ENCODE peak calls at places on chromosomes 4 and X, in ten cellular contexts. M, E, N, F, H, R, V, L, J and B are unnamed samples.

GRCh38 chr4:53461244-53461643 is 83.8 kb downstream of the FIP1L1 start:
- DNase-seq in M (peak), E (no peak), N (no peak), F (no peak), H (no peak), R (no peak), V (no peak), L (no peak), J (no peak), B (no peak)

GRCh38 chr4:75169020-75169814 is 236.3 kb downstream of the PARM1 start:
- DNase-seq in M (no peak), E (no peak), N (no peak), F (no peak), H (no peak), R (no peak), V (no peak), L (no peak), J (no peak), B (no peak)

GRCh38 chr4:76090241-76090691 is 15.8 kb downstream of the ART3 start:
- DNase-seq in M (peak), E (peak), N (peak), F (no peak), H (peak), R (no peak), V (no peak), L (peak), J (peak), B (peak)

GRCh38 chr4:147645099-147645498 is 27.9 kb downstream of the TMEM184C start:
- DNase-seq in M (no peak), E (no peak), N (no peak), F (no peak), H (no peak), R (no peak), V (no peak), L (no peak), J (no peak), B (no peak)

GRCh38 chrX:46551494-46552128 is 6.4 kb upstream of the ZNF674 start:
- DNase-seq in M (peak), E (no peak), N (no peak), F (no peak), H (no peak), R (no peak), V (no peak), L (no peak), J (peak), B (no peak)

GRCh38 chr4:16205298-16206164 is 20.7 kb downstream of the TAPT1 start:
- DNase-seq in M (peak), E (peak), N (peak), F (no peak), H (no peak), R (no peak), V (no peak), L (no peak), J (no peak), B (no peak)

GRCh38 chr4:178752954-178753525 is 1310.8 kb upstream of the AGA start:
- DNase-seq in M (no peak), E (no peak), N (no peak), F (peak), H (peak), R (no peak), V (no peak), L (no peak), J (no peak), B (no peak)

GRCh38 chr4:67751260-67751659 is 2.9 kb downstream of the GNRHR start:
- DNase-seq in M (peak), E (no peak), N (no peak), F (no peak), H (no peak), R (no peak), V (no peak), L (no peak), J (no peak), B (no peak)

GRCh38 chrX:97863261-97863660 is 979.6 kb downstream of the RPA4 start:
- DNase-seq in M (no peak), E (no peak), N (no peak), F (no peak), H (no peak), R (no peak), V (no peak), L (no peak), J (no peak), B (no peak)

GRCh38 chr4:3252480-3252828 is 3.5 kb downstream of the MSANTD1 start:
- DNase-seq in M (no peak), E (no peak), N (no peak), F (no peak), H (no peak), R (no peak), V (no peak), L (no peak), J (no peak), B (no peak)

GRCh38 chrX:24012266-24012665 is 14.7 kb downstream of the KLHL15 start:
- DNase-seq in M (no peak), E (no peak), N (no peak), F (no peak), H (no peak), R (no peak), V (no peak), L (no peak), J (no peak), B (no peak)